ENCODE peak calls at places on chromosomes 5 and 9, in ten cellular contexts. N, W, B, J, O, T, C, S, I and F are unnamed samples.

GRCh38 chr9:17627641-17628040 is 48.8 kb downstream of the SH3GL2 start:
- DNase-seq in N (peak; percentile 37), W (no peak), B (peak; percentile 23), J (no peak), O (no peak), T (no peak), C (no peak), S (no peak), I (no peak), F (no peak)

GRCh38 chr9:38082456-38083287 is 13.6 kb upstream of the SHB start:
- DNase-seq in N (no peak), W (no peak), B (no peak), J (no peak), O (no peak), T (no peak), C (no peak), S (no peak), I (no peak), F (no peak)

GRCh38 chr5:35089688-35090314 is 42.1 kb upstream of the AGXT2 start:
- DNase-seq in N (peak; percentile 88), W (peak; percentile 4), B (peak; percentile 48), J (peak; percentile 64), O (peak; percentile 32), T (no peak), C (peak; percentile 30), S (no peak), I (peak; percentile 82), F (no peak)

GRCh38 chr9:18474778-18475177 is 825 bp downstream of the ADAMTSL1 start:
- DNase-seq in N (peak; percentile 60), W (no peak), B (peak; percentile 75), J (no peak), O (no peak), T (no peak), C (no peak), S (no peak), I (no peak), F (no peak)

GRCh38 chr5:100644776-100645175 is 109.6 kb downstream of the FAM174A start:
- DNase-seq in N (no peak), W (no peak), B (no peak), J (no peak), O (no peak), T (no peak), C (no peak), S (no peak), I (no peak), F (no peak)

GRCh38 chr9:89277454-89277853 is 33.5 kb upstream of the CKS2 start:
- DNase-seq in N (no peak), W (no peak), B (peak; percentile 10), J (no peak), O (peak; percentile 45), T (no peak), C (peak; percentile 57), S (no peak), I (no peak), F (no peak)

GRCh38 chr9:132128191-132128590 is 33.7 kb upstream of the NTNG2 start:
- DNase-seq in N (no peak), W (no peak), B (no peak), J (no peak), O (no peak), T (no peak), C (no peak), S (no peak), I (no peak), F (no peak)

GRCh38 chr5:73030531-73030930 is 74.7 kb downstream of the FCHO2 start:
- DNase-seq in N (peak; percentile 49), W (no peak), B (peak; percentile 43), J (no peak), O (peak; percentile 46), T (no peak), C (no peak), S (no peak), I (no peak), F (no peak)

DNA sequence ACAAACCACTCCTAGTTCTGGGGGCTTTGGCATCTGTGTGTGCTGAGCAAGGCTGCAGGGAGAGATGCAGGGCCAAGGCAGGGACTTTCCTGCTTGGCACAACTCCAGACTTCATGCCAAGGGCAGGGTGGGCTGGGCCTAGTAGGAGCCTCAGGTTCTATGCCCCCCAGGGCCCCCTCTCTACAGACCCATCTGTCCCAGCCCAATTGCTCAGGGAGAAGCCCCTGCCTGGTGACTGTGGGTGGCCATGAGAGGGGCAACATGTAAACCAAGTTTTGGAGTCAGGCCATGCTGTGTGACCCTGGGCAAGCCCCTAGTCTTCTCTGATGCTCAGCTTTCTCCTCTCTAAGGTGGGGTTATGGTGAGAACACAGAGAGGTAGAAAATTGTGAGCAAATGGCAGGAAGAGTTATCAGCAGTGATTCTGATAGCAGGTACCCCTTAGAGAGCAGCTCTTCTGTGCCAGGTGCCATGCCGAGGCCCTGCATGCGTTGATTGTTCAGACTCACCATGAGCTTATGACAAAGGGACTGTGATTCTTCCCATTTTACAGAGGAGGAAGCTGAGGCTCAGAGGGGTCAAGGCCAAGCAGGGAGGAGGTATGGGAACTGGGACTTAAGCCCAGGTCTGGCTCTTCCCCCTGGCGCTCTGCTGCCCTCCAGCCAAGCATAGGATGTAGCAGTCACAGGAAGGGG is 5.2 kb downstream of the OLFML2A start:
- DNase-seq in N (no peak), W (no peak), B (no peak), J (no peak), O (no peak), T (no peak), C (peak; percentile 8), S (no peak), I (no peak), F (peak; percentile 51)
- H3K4me1 ChIP-seq in N (peaks cover 20% of the 10 kb centered on the region), W (no peaks in the 10 kb centered on the region), B (peaks cover 16% of the 10 kb centered on the region), J (peaks cover 6% of the 10 kb centered on the region), O (peaks cover 25% of the 10 kb centered on the region), T (peaks cover 61% of the 10 kb centered on the region), C (peaks cover 8% of the 10 kb centered on the region), S (peaks cover 8% of the 10 kb centered on the region), I (no peaks in the 10 kb centered on the region), F (no peaks in the 10 kb centered on the region)

GRCh38 chr5:54581831-54582548 is 64.4 kb downstream of the SNX18 start:
- DNase-seq in N (no peak), W (no peak), B (no peak), J (no peak), O (no peak), T (no peak), C (no peak), S (no peak), I (no peak), F (no peak)

GRCh38 chr5:54573783-54574485 is 56.4 kb downstream of the SNX18 start:
- DNase-seq in N (no peak), W (no peak), B (no peak), J (no peak), O (no peak), T (no peak), C (no peak), S (no peak), I (no peak), F (no peak)

GRCh38 chr5:54580997-54581741 is 63.6 kb downstream of the SNX18 start:
- DNase-seq in N (no peak), W (no peak), B (peak; percentile 73), J (no peak), O (no peak), T (no peak), C (no peak), S (no peak), I (no peak), F (peak; percentile 58)

DNA sequence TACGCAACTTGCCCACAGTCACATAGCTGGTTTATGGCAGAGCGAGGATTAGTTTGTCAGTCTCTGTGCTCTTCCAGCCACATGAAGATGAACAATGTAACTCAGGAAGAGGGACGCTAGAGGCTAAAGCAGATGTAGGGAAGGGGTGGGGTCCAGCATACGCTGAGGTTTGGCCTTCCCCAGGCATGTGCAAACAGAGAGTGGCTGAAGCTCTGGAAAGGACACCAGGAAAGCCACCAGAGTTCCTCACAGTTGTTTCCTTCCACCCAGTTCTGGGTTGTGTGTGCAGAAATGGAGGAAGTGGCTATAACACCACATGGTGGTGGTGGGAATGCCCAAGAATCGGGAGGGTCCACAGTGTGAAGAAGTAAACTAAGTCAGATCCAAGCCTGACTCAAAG is 60.0 kb downstream of the SNX18 start:
- DNase-seq in N (no peak), W (no peak), B (no peak), J (no peak), O (no peak), T (no peak), C (no peak), S (no peak), I (no peak), F (no peak)
- H3K27ac ChIP-seq in N (no peak overlapping the region), W (no peak overlapping the region), B (no peak overlapping the region), J (no peak overlapping the region), O (no peak overlapping the region), T (no peak overlapping the region), C (no peak overlapping the region), S (no peak overlapping the region), I (no peak overlapping the region), F (no peak overlapping the region)

GRCh38 chr5:139904566-139905400 is 109.2 kb downstream of the PSD2 start:
- DNase-seq in N (no peak), W (no peak), B (no peak), J (no peak), O (no peak), T (no peak), C (no peak), S (no peak), I (no peak), F (no peak)
- H3K4me3 ChIP-seq in N (no peak overlapping the region), W (peak overlapping the region; percentile 33), B (no peak overlapping the region), J (peak overlapping the region; percentile 41), O (peak overlapping the region; percentile 45), T (peak overlapping the region; percentile 30), C (peak overlapping the region; percentile 46), S (peak overlapping the region; percentile 82), I (peak overlapping the region; percentile 28), F (peak overlapping the region; percentile 53)

DNA sequence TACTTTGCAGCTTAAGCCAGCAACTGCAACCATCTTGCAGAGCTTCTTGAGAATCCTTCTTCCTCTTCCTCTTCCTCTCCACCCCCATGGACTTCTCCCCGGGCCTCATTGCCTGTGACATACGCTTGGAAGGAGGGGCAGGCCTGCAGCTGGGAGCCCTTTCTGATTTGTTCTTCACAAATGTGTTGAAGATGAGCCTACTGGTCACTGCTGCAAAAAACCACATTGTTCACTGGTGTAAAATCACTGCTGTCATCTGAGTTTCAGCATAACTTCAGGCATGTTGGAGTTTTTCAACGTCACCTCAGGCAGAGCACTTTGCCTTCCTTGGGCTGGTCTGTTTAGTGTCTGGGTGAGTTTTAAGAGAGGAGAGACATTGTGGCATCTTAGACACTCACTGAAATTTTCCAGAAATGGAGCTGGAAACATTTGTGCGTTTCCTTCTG is 7.9 kb downstream of the TJP2 start:
- DNase-seq in N (no peak), W (no peak), B (no peak), J (no peak), O (no peak), T (no peak), C (no peak), S (no peak), I (no peak), F (no peak)
- H3K4me1 ChIP-seq in N (peaks cover 62% of the 10 kb centered on the region), W (no peaks in the 10 kb centered on the region), B (peaks cover 19% of the 10 kb centered on the region), J (peaks cover 48% of the 10 kb centered on the region), O (peaks cover 57% of the 10 kb centered on the region), T (peaks cover 61% of the 10 kb centered on the region), C (peaks cover 46% of the 10 kb centered on the region), S (peaks cover 25% of the 10 kb centered on the region), I (peaks cover 8% of the 10 kb centered on the region), F (no peaks in the 10 kb centered on the region)

DNA sequence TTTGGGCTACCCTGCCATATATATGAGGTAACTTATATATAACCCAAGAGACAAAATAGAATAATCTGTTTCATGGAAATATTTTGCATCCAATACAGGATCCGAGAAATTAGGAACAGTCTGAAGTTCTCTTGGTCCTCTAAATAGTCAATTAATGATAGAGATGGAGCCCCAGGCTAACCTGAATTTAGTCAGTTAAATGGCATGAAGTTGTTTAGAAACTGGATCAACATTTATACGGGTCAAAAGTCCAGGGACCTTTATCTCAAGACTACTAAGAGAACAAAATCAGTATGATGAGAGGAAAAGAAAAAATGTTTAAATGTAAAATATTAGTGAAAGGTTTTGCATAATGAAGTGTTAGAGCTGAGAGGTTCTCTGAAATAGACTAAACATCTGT is 303.3 kb upstream of the ACTBL2 start:
- DNase-seq in N (no peak), W (no peak), B (no peak), J (no peak), O (no peak), T (no peak), C (no peak), S (no peak), I (no peak), F (no peak)
- H3K27ac ChIP-seq in N (no peak overlapping the region), W (no peak overlapping the region), B (no peak overlapping the region), J (no peak overlapping the region), O (no peak overlapping the region), T (no peak overlapping the region), C (no peak overlapping the region), S (no peak overlapping the region), I (no peak overlapping the region), F (no peak overlapping the region)